ENCODE peak calls at places on chromosomes 3 and 15, in four cellular contexts. S is upper lobe of right lung, T is PC-9, O is tibial artery. F is an unnamed sample.

GRCh38 chr15:78390242-78390641 is 47.8 kb upstream of the IREB2 start:
- DNase-seq in O (no peak), T (no peak), S (no peak), F (no peak)

GRCh38 chr3:173552526-173552925 is 155.0 kb downstream of the NLGN1 start:
- DNase-seq in S (no peak), O (no peak), T (no peak), F (no peak)

GRCh38 chr15:92924216-92924615 is 24.1 kb downstream of the CHD2 start:
- DNase-seq in S (no peak), O (no peak), T (no peak), F (no peak)

GRCh38 chr3:111582114-111582461 is 13.1 kb downstream of the ZBED2 start:
- DNase-seq in T (peak; percentile 59), O (no peak), S (no peak), F (no peak)

GRCh38 chr15:79680721-79681120 is 216.1 kb downstream of the MTHFS start:
- DNase-seq in O (no peak), S (no peak), T (peak; percentile 7), F (no peak)

GRCh38 chr3:13303410-13303809 is 116.7 kb downstream of the NUP210 start:
- DNase-seq in T (no peak), S (no peak), O (no peak), F (no peak)

GRCh38 chr15:75389791-75390382 is 21.5 kb upstream of the MAN2C1 start:
- DNase-seq in T (peak; percentile 33), S (no peak), O (no peak), F (no peak)

GRCh38 chr15:37933685-37934084 is 755 bp upstream of the TMCO5A start:
- DNase-seq in T (no peak), S (no peak), O (no peak), F (no peak)

GRCh38 chr3:141949972-141950371 is 73.5 kb downstream of the ATP1B3 start:
- DNase-seq in T (no peak), O (no peak), S (no peak), F (no peak)

GRCh38 chr3:104564045-104564643 is 802.6 kb upstream of the ALCAM start:
- DNase-seq in O (no peak), T (peak; percentile 41), S (no peak), F (no peak)

GRCh38 chr3:149536429-149536828 is 61.9 kb downstream of the TM4SF4 start:
- DNase-seq in T (no peak), O (peak; percentile 74), S (peak; percentile 74), F (no peak)

GRCh38 chr3:111729087-111729846 is 129.8 kb upstream of the PHLDB2 start:
- DNase-seq in O (peak; percentile 80), S (no peak), T (peak; percentile 65), F (no peak)

GRCh38 chr3:68972358-68972979 is 40.1 kb upstream of the TAFA4 start:
- DNase-seq in T (peak; percentile 22), S (no peak), O (no peak), F (peak; percentile 1)

GRCh38 chr15:47553933-47554332 is 163.4 kb upstream of the SEMA6D start:
- DNase-seq in T (no peak), O (no peak), S (no peak), F (no peak)

GRCh38 chr3:50382271-50382670 is 22.9 kb upstream of the TMEM115 start:
- DNase-seq in O (no peak), S (no peak), T (no peak), F (no peak)

GRCh38 chr3:196012941-196013471 is 68.9 kb downstream of the TFRC start:
- DNase-seq in S (no peak), T (no peak), O (no peak), F (no peak)

GRCh38 chr3:166444756-166445155 is 607.5 kb upstream of the BCHE start:
- DNase-seq in T (no peak), O (no peak), S (peak; percentile 48), F (no peak)

GRCh38 chr15:60049948-60050347 is 45.8 kb downstream of the FOXB1 start:
- DNase-seq in O (no peak), T (no peak), S (no peak), F (no peak)

GRCh38 chr3:27659279-27660021 is 62.7 kb downstream of the EOMES start:
- DNase-seq in O (peak; percentile 73), S (peak; percentile 79), T (peak; percentile 50), F (no peak)

GRCh38 chr15:79896634-79897379 is at the start of gene MTHFS:
- DNase-seq in O (peak; percentile 76), S (peak; percentile 95), T (peak; percentile 84), F (no peak)

GRCh38 chr3:196633658-196634151 is 5.8 kb upstream of the NRROS start:
- DNase-seq in O (peak; percentile 41), S (no peak), T (no peak), F (no peak)

GRCh38 chr15:59994855-59995557 is 9.1 kb upstream of the FOXB1 start:
- DNase-seq in T (no peak), S (no peak), O (no peak), F (no peak)

GRCh38 chr15:77966540-77967290 is 110.8 kb downstream of the TBC1D2B start:
- DNase-seq in T (peak; percentile 38), S (peak; percentile 62), O (no peak), F (no peak)

GRCh38 chr15:55250392-55250791 is 39.2 kb downstream of the RAB27A start:
- DNase-seq in O (no peak), S (no peak), T (no peak), F (no peak)

DNA sequence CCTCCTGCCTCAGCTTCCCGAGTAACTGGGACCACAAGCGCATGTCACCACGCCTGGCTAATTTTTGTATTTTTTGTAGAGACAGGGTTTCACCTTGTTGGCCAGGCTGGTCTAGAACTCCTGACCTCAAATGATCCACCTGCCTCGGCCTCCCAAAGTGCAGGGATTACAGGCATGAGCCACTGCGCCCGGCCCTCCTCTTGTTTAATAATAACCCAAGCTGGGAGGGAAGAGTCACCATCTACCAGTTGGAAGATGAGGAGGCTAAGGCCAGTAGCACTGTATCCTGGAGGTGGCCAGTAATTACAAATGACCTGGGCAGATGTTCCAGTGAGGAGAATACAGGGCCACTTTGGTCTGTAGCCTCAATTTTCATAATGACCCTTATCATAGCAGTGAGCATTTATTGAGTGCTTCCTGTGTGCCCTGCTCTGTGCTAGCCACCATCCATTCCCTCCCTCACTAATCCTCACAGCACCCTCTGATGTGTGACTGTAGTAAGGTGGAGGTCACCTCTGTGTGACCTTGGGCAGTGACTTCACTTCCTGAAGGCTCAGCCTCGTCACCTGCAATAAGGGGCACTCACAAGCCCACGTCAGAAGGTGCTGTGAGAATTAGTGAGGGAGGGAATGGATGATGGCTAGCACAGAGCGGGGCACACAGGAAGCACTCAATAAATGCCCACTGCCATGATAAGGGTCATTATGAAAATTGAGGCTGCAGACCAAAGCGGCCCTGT is 64.2 kb downstream of the ABTB1 start:
- DNase-seq in O (no peak), T (no peak), S (no peak), F (no peak)
- H3K27ac ChIP-seq in O (no peak overlapping the region), T (no peak overlapping the region), S (no peak overlapping the region), F (no peak overlapping the region)

DNA sequence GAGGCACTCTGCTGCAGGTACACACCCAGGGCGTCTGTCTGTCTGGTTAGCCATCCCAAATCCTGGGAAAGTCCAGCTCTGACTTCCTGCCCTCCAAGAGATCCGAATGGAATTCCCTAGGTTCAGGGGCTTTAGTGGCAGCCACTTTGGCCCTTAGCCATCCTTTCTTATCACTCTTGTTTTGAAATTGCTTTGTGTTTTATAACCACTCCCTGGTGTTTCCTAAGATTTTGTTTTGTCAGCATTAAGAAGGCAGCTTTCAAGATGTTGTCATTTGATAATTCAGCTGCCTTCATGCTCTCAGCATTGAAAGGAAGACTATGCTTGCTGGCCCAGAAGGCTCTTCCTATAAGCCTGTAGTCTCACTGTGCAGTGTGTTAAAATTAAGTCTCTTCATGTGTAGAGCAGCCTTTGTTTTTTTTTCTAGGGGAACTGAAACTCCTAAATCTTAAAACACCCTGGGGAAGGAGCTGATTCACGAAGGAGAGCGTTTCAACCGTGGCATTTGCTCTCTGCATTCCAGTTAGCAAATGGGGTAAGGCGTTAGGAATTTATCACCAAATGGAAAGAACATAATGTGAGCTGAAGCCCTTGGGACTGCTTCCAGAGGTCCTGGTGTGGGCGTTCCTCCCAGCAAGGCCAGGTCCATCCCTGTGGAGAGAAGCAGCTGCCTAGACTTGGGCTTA is 14.2 kb upstream of the CLEC3B start:
- DNase-seq in S (peak; percentile 67), T (no peak), O (peak; percentile 88), F (peak; percentile 8)
- H3K36me3 ChIP-seq in S (peaks cover 23% of the 10 kb centered on the region), T (peaks cover 4% of the 10 kb centered on the region), O (no peaks in the 10 kb centered on the region), F (no peaks in the 10 kb centered on the region)

GRCh38 chr3:61638721-61639120 is 77.3 kb downstream of the PTPRG start:
- DNase-seq in S (no peak), T (no peak), O (no peak), F (no peak)
- H3K27ac ChIP-seq in S (no peak overlapping the region), T (no peak overlapping the region), O (no peak overlapping the region), F (no peak overlapping the region)

DNA sequence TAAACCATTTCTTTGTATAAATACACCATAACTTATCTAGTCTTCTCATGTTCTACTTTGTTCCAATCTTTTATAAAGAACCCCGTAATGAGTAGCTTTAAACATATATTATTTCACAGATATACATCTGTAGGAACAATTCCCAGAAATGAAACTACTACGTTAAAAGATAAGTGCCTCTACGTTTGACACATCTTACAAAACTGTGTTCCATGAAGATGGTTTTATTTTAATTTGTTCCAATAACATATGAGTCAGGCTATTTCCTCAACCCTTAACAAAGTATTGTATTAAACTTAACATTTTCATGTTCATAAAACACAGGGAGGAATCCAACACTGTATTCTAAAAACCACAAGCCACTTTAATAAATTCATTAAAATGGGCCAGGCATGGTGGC is 52.9 kb downstream of the TRPM7 start:
- DNase-seq in S (no peak), O (no peak), T (no peak), F (no peak)
- H3K36me3 ChIP-seq in S (peaks cover 93% of the 10 kb centered on the region), O (peaks cover 66% of the 10 kb centered on the region), T (no peaks in the 10 kb centered on the region), F (peaks cover 68% of the 10 kb centered on the region)

DNA sequence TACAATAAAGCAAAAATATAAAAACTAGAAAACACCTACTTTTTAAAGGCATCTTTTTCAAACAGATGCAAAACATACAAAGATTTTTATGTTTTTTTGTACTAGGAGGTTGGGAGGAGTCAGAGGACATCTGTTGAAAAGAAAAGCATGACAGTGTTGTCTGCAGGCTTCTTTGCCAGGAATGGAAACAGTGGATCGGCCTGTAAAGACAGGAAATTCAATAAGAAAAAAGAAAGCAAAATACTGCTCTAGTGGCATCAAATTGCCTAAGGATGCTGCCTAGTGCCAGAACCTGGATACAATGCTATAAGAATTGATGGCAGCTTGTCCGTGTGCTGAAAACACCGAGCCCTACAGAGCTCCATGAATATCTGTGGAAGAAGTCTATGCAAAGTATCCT is 69.9 kb downstream of the TBC1D5 start:
- DNase-seq in T (no peak), S (no peak), O (no peak), F (no peak)
- H3K27ac ChIP-seq in T (no peak overlapping the region), S (no peak overlapping the region), O (no peak overlapping the region), F (no peak overlapping the region)

DNA sequence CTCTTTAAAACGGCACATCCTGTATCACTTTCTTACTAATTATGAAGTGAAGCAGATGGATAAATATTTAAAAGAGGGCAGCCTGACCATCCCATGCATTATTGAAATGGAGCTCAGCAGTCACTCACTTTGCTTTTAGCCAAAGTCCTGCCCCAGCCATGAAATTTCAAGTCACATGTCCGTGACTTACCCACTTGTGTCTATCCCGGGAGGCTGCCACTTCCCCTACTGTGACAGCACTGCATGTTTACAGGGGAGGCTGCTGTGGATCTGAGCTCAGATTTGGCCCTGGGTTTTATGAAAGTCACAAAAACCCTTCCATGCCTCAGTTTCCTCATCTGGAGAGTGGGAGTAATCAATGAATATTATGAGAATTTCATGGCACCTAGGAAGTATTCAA is 17.9 kb upstream of the LRRK1 start:
- DNase-seq in O (no peak), T (no peak), S (no peak), F (no peak)
- H3K36me3 ChIP-seq in O (no peaks in the 10 kb centered on the region), T (peaks cover 94% of the 10 kb centered on the region), S (no peaks in the 10 kb centered on the region), F (no peaks in the 10 kb centered on the region)

GRCh38 chr3:113287111-113287817 is 75.9 kb downstream of the BOC start:
- DNase-seq in O (no peak), S (no peak), T (no peak), F (no peak)
- H3K27ac ChIP-seq in O (no peak overlapping the region), S (no peak overlapping the region), T (peak overlapping the region; percentile 54), F (no peak overlapping the region)

GRCh38 chr15:65451989-65452388 is 29.2 kb upstream of the IGDCC4 start:
- DNase-seq in O (no peak), S (no peak), T (no peak), F (no peak)
- H3K36me3 ChIP-seq in O (peaks cover 48% of the 10 kb centered on the region), S (peaks cover 96% of the 10 kb centered on the region), T (peaks cover 5% of the 10 kb centered on the region), F (peaks cover 50% of the 10 kb centered on the region)

F was measured in SK-N-MC.